ENCODE peak calls at places on chromosomes 2 and 18, in seven cellular contexts. P, N, L, G, D, V and E are unnamed samples.

GRCh38 chr18:76260941-76261472 is 234.0 kb downstream of the ZNF516 start:
- DNase-seq in P (no peak), G (no peak), L (no peak), D (no peak), N (no peak), V (no peak), E (no peak)

GRCh38 chr2:105373895-105374401 is 24.9 kb downstream of the FHL2 start:
- DNase-seq in P (no peak), N (no peak), V (no peak), D (peak; percentile 74), G (peak; percentile 79), L (no peak), E (no peak)

GRCh38 chr2:235979753-235980459 is 188.3 kb downstream of the GBX2 start:
- DNase-seq in D (no peak), P (no peak), V (no peak), L (no peak), N (no peak), G (no peak), E (no peak)

GRCh38 chr18:67600781-67601180 is 84.3 kb upstream of the DSEL start:
- DNase-seq in D (no peak), G (no peak), V (no peak), N (no peak), L (peak; percentile 13), P (peak; percentile 53), E (no peak)

GRCh38 chr18:70663141-70663540 is 374.3 kb downstream of the SOCS6 start:
- DNase-seq in N (no peak), V (no peak), D (no peak), P (no peak), G (no peak), L (peak; percentile 42), E (no peak)

GRCh38 chr2:147790580-147790979 is 54.2 kb upstream of the ACVR2A start:
- DNase-seq in L (no peak), V (no peak), P (no peak), D (no peak), N (no peak), G (no peak), E (no peak)

GRCh38 chr2:95273911-95274290 is 348 bp upstream of the PROM2 start:
- DNase-seq in L (no peak), P (no peak), D (no peak), G (no peak), V (no peak), N (no peak), E (no peak)

GRCh38 chr18:32383040-32383819 is 87.5 kb downstream of the GAREM1 start:
- DNase-seq in N (peak; percentile 42), P (peak; percentile 92), V (peak; percentile 53), L (peak; percentile 96), D (no peak), G (no peak), E (peak; percentile 97)

GRCh38 chr2:1614564-1614963 is 129.8 kb downstream of the PXDN start:
- DNase-seq in N (no peak), D (no peak), V (no peak), L (no peak), P (no peak), G (no peak), E (no peak)

GRCh38 chr2:98436734-98437133 is 7.9 kb upstream of the INPP4A start:
- DNase-seq in L (no peak), G (no peak), D (no peak), P (no peak), V (no peak), N (no peak), E (no peak)

DNA sequence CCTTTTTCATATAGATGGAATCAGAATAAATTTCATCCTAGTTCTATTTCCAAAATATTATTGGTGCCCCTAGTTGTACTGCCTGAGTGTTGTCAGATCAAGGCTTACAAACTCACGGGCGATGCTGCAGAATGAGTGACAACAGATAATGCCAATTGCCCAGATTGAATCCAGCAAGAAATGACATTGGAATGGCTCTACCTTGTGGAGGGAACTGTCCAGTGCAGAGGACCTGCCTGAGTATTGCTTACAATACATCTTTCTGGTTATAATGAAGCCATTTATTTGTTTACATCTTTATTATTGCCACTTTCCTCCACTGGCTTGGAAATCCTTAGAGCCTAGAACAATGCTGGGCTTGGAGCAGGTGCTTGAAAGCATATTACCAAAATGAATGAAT is 7.8 kb upstream of the IL1R2 start:
- DNase-seq in N (no peak), D (no peak), L (peak; percentile 48), V (no peak), G (no peak), P (no peak), E (peak; percentile 60)
- TF ChIP-seq CTCF in N (peak; percentile 54), D (no peak), L (peak; percentile 65), V (peak; percentile 59), G (no peak), P (peak; percentile 54), E (peak; percentile 33)

GRCh38 chr2:8800821-8801220 is 36.6 kb downstream of the KIDINS220 start:
- DNase-seq in G (no peak), V (no peak), P (no peak), D (no peak), N (no peak), L (no peak), E (no peak)

GRCh38 chr2:8806885-8807701 is 30.3 kb downstream of the KIDINS220 start:
- DNase-seq in P (no peak), V (no peak), N (no peak), L (no peak), G (no peak), D (no peak), E (no peak)

GRCh38 chr2:8805278-8806045 is 32.0 kb downstream of the KIDINS220 start:
- DNase-seq in P (peak; percentile 27), V (no peak), N (no peak), L (no peak), D (no peak), G (no peak), E (no peak)

GRCh38 chr2:8802741-8803140 is 34.7 kb downstream of the KIDINS220 start:
- DNase-seq in D (no peak), P (no peak), V (no peak), L (no peak), G (no peak), N (no peak), E (no peak)

GRCh38 chr2:8803658-8804379 is 33.6 kb downstream of the KIDINS220 start:
- DNase-seq in L (peak; percentile 94), G (peak; percentile 65), V (peak; percentile 57), P (peak; percentile 94), N (peak; percentile 50), D (peak; percentile 67), E (peak; percentile 93)
- TF ChIP-seq CTCF in L (peak; percentile 23), G (no peak), V (peak; percentile 7), P (no peak), N (no peak), D (no peak), E (no peak)

DNA sequence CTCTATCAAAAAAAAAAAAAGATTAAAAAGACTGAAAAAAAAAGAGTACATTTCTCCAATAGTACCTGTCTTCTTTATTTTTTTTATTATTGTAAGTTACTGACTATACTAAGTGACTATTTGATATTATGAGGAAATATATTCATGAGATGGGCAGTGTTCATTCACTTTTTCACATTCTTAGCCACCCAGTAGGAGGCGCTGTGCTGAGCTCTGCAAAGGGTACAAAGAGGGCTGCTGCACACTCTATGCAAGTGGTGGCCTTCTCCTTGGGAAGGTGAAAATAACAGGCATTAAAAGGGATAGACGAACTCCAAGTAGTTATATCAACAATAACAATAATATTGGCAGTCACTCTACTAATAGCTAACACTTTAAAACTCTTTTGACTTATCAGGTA is 1034.9 kb upstream of the FANCL start:
- DNase-seq in N (no peak), P (no peak), D (no peak), L (no peak), V (no peak), G (no peak), E (no peak)
- TF ChIP-seq CTCF in N (no peak), P (no peak), D (peak; percentile 34), L (no peak), V (no peak), G (peak; percentile 14), E (peak; percentile 28)

GRCh38 chr2:60771508-60771907 is 15.4 kb downstream of the PAPOLG start:
- DNase-seq in G (no peak), D (no peak), V (no peak), P (no peak), N (no peak), L (no peak), E (no peak)
- TF ChIP-seq CTCF in G (no peak), D (no peak), V (no peak), P (no peak), N (no peak), L (no peak), E (no peak)

GRCh38 chr2:232133078-232133477 is 171.6 kb downstream of the DIS3L2 start:
- DNase-seq in D (no peak), V (no peak), L (no peak), G (no peak), N (no peak), P (no peak), E (no peak)
- TF ChIP-seq CTCF in D (no peak), V (peak; percentile 18), L (peak; percentile 17), G (no peak), N (peak; percentile 30), P (no peak), E (no peak)

GRCh38 chr2:48017136-48017535 is 110.8 kb upstream of the FBXO11 start:
- DNase-seq in P (no peak), D (no peak), L (no peak), N (no peak), G (no peak), V (no peak), E (no peak)

GRCh38 chr2:48018480-48018879 is 112.2 kb upstream of the FBXO11 start:
- DNase-seq in G (no peak), D (no peak), N (no peak), P (no peak), L (no peak), V (no peak), E (no peak)

GRCh38 chr2:48016620-48017019 is 110.3 kb upstream of the FBXO11 start:
- DNase-seq in D (no peak), N (no peak), G (no peak), V (no peak), P (no peak), L (no peak), E (peak; percentile 8)
- TF ChIP-seq CTCF in D (no peak), N (no peak), G (no peak), V (no peak), P (no peak), L (peak; percentile 17), E (no peak)

GRCh38 chr2:7034313-7034712 is 117.1 kb downstream of the RNF144A start:
- DNase-seq in N (no peak), V (no peak), P (peak; percentile 20), G (no peak), D (no peak), L (peak; percentile 25), E (no peak)
- TF ChIP-seq CTCF in N (no peak), V (peak; percentile 38), P (no peak), G (no peak), D (no peak), L (peak; percentile 13), E (no peak)